ENCODE peak calls at places on chromosome 16, in seven cellular contexts. R is NCI-H2029, B is brain microvascular endothelial cell, N is activated T-cell treated with anti-CD3 and anti-CD28 coated beads for 48 hours, A is left lung, P is dorsolateral prefrontal cortex, H is NCI-H1694 treated with DMSO at 0.1 percent for 48 hours. O is an unnamed sample.

GRCh38 chr16:11379420-11379819 is 34.2 kb downstream of the RMI2 start:
- DNase-seq in H (no peak), B (no peak), N (no peak), A (no peak), P (no peak), R (peak), O (no peak)

GRCh38 chr16:50467943-50468748 is 80.0 kb upstream of the NKD1 start:
- DNase-seq in B (peak), N (no peak), H (peak), A (peak), R (no peak), P (no peak), O (peak)

GRCh38 chr16:12025472-12025871 is 48.9 kb downstream of the SNX29 start:
- DNase-seq in A (no peak), B (no peak), N (no peak), R (no peak), P (no peak), H (no peak), O (no peak)

GRCh38 chr16:71784093-71784492 is 24.5 kb downstream of the AP1G1 start:
- DNase-seq in B (no peak), R (no peak), N (no peak), P (no peak), A (no peak), H (no peak), O (no peak)

GRCh38 chr16:7861891-7862585 is 529.4 kb downstream of the RBFOX1 start:
- DNase-seq in R (no peak), P (no peak), A (no peak), B (no peak), N (no peak), H (no peak), O (no peak)

GRCh38 chr16:69393898-69394849 is 8.4 kb upstream of the TERF2 start:
- DNase-seq in A (peak), P (no peak), B (no peak), N (no peak), H (no peak), R (no peak), O (no peak)

GRCh38 chr16:4096509-4096908 is 19.7 kb downstream of the ADCY9 start:
- DNase-seq in P (no peak), N (no peak), B (no peak), H (no peak), A (no peak), R (no peak), O (no peak)

GRCh38 chr16:85587763-85588474 is 25.2 kb upstream of the GSE1 start:
- DNase-seq in R (no peak), B (no peak), A (no peak), P (no peak), H (no peak), N (no peak), O (no peak)

GRCh38 chr16:81488687-81489411 is 44.2 kb downstream of the CMIP start:
- DNase-seq in R (no peak), B (no peak), H (no peak), A (no peak), P (no peak), N (no peak), O (no peak)

GRCh38 chr16:23362460-23363317 is 60.6 kb downstream of the SCNN1B start:
- DNase-seq in B (no peak), R (peak), P (no peak), N (no peak), H (no peak), A (peak), O (no peak)

GRCh38 chr16:1763521-1764511 is 7.5 kb downstream of the NME3 start:
- DNase-seq in B (no peak), A (no peak), R (no peak), N (no peak), H (peak), P (no peak), O (no peak)

GRCh38 chr16:72501739-72502653 is 330.0 kb upstream of the PMFBP1 start:
- DNase-seq in R (peak), A (no peak), B (peak), H (peak), P (peak), N (peak), O (peak)

GRCh38 chr16:11896776-11897175 is 19.0 kb downstream of the GSPT1 start:
- DNase-seq in A (no peak), H (no peak), P (no peak), B (peak), N (no peak), R (no peak), O (no peak)